ENCODE peak calls at places on chromosomes 4 and X, in seven cellular contexts. J is breast epithelium, L is ovary, D is right lobe of liver, O is endothelial cell of umbilical vein, U is uterus, W is lower leg skin. K is an unnamed sample.

GRCh38 chrX:5726246-5726645 is 502.4 kb downstream of the NLGN4X start:
- DNase-seq in J (no peak), L (no peak), D (no peak), O (no peak), U (no peak), W (no peak), K (peak)

GRCh38 chr4:72858328-72858727 is 211.2 kb downstream of the COX18 start:
- DNase-seq in J (no peak), L (no peak), D (no peak), O (no peak), U (no peak), W (no peak), K (no peak)

GRCh38 chr4:165360041-165360782 is 18.6 kb upstream of the CPE start:
- DNase-seq in J (no peak), L (no peak), D (no peak), O (no peak), U (no peak), W (no peak), K (no peak)

GRCh38 chr4:177385576-177386320 is 56.5 kb downstream of the AGA start:
- DNase-seq in J (no peak), L (no peak), D (no peak), O (no peak), U (no peak), W (no peak), K (no peak)

GRCh38 chr4:954211-955020 is 19.0 kb downstream of the DGKQ start:
- DNase-seq in J (no peak), L (no peak), D (no peak), O (no peak), U (no peak), W (peak), K (peak)

GRCh38 chr4:151012836-151013235 is 2.2 kb downstream of the LRBA start:
- DNase-seq in J (no peak), L (no peak), D (no peak), O (no peak), U (no peak), W (no peak), K (no peak)

GRCh38 chr4:3136454-3136853 is 62.0 kb downstream of the HTT start:
- DNase-seq in J (no peak), L (no peak), D (no peak), O (peak), U (no peak), W (no peak), K (no peak)

GRCh38 chr4:151690164-151690856 is 70.5 kb downstream of the GATB start:
- DNase-seq in J (no peak), L (no peak), D (no peak), O (peak), U (no peak), W (no peak), K (no peak)

GRCh38 chrX:148298737-148299136 is 201.7 kb upstream of the AFF2 start:
- DNase-seq in J (no peak), L (no peak), D (no peak), O (peak), U (no peak), W (no peak), K (no peak)

GRCh38 chr4:43048570-43048969 is 156.1 kb downstream of the GRXCR1 start:
- DNase-seq in J (no peak), L (no peak), D (no peak), O (no peak), U (no peak), W (no peak), K (no peak)

GRCh38 chrX:102959471-102959870 is 22.4 kb downstream of the RAB40AL start:
- DNase-seq in J (no peak), L (no peak), D (no peak), O (no peak), U (no peak), W (no peak), K (no peak)

GRCh38 chr4:156642161-156642560 is 329.4 kb downstream of the PDGFC start:
- DNase-seq in J (no peak), L (no peak), D (no peak), O (no peak), U (no peak), W (no peak), K (no peak)

GRCh38 chrX:133918326-133918725 is 67.1 kb downstream of the GPC3 start:
- DNase-seq in J (no peak), L (no peak), D (no peak), O (no peak), U (no peak), W (no peak), K (no peak)

GRCh38 chrX:150935466-150935865 is 37.0 kb upstream of the CD99L2 start:
- DNase-seq in J (no peak), L (no peak), D (no peak), O (no peak), U (no peak), W (no peak), K (no peak)

GRCh38 chr4:57110635-57111546 is 706 bp upstream of the IGFBP7 start:
- DNase-seq in J (peak), L (peak), D (no peak), O (peak), U (peak), W (peak), K (no peak)

GRCh38 chrX:66633541-66633940 is 5.3 kb downstream of the EDA2R start:
- DNase-seq in J (no peak), L (no peak), D (no peak), O (no peak), U (no peak), W (no peak), K (no peak)

GRCh38 chrX:115233497-115234219 is at the start of gene LRCH2:
- DNase-seq in J (no peak), L (peak), D (peak), O (peak), U (peak), W (peak), K (no peak)

GRCh38 chr4:151801547-151802516 is 41.0 kb upstream of the GATB start:
- DNase-seq in J (no peak), L (no peak), D (peak), O (peak), U (peak), W (no peak), K (no peak)

GRCh38 chrX:9942086-9942485 is 25.1 kb upstream of the CLDN34 start:
- DNase-seq in J (no peak), L (no peak), D (no peak), O (peak), U (no peak), W (no peak), K (no peak)

GRCh38 chrX:134670241-134670811 is 12.1 kb upstream of the PLAC1 start:
- DNase-seq in J (peak), L (no peak), D (no peak), O (peak), U (no peak), W (no peak), K (peak)

GRCh38 chr4:5573965-5574364 is 134.4 kb downstream of the EVC2 start:
- DNase-seq in J (no peak), L (no peak), D (no peak), O (no peak), U (no peak), W (no peak), K (no peak)

GRCh38 chr4:973431-974397 is at the start of gene DGKQ:
- DNase-seq in J (peak), L (peak), D (peak), O (peak), U (peak), W (peak), K (peak)

GRCh38 chrX:100319716-100320115 is 90.4 kb downstream of the PCDH19 start:
- DNase-seq in J (no peak), L (no peak), D (no peak), O (no peak), U (no peak), W (no peak), K (no peak)

GRCh38 chr4:55079451-55080173 is 45.8 kb downstream of the KDR start:
- DNase-seq in J (no peak), L (no peak), D (no peak), O (peak), U (no peak), W (no peak), K (no peak)

GRCh38 chrX:17922303-17922702 is 61.2 kb upstream of the RAI2 start:
- DNase-seq in J (no peak), L (no peak), D (no peak), O (no peak), U (no peak), W (no peak), K (no peak)

GRCh38 chr4:187172340-187172761 is 448.7 kb upstream of the FAT1 start:
- DNase-seq in J (no peak), L (no peak), D (no peak), O (no peak), U (no peak), W (no peak), K (no peak)

GRCh38 chr4:163167333-163167626 is 590 bp upstream of the NAF1 start:
- DNase-seq in J (no peak), L (no peak), D (no peak), O (peak), U (no peak), W (no peak), K (no peak)

GRCh38 chrX:138191998-138192397 is 519.5 kb downstream of the FGF13 start:
- DNase-seq in J (no peak), L (no peak), D (no peak), O (no peak), U (no peak), W (no peak), K (no peak)

GRCh38 chrX:925652-926061 is 286.8 kb downstream of the CRLF2 start:
- DNase-seq in J (no peak), L (no peak), D (no peak), O (no peak), U (no peak), W (peak), K (no peak)

GRCh38 chr4:117134386-117134785 is 49.0 kb upstream of the TRAM1L1 start:
- DNase-seq in J (no peak), L (no peak), D (no peak), O (peak), U (no peak), W (no peak), K (no peak)

GRCh38 chr4:121822796-121823504 is 733 bp downstream of the CCNA2 start:
- DNase-seq in J (no peak), L (peak), D (no peak), O (peak), U (peak), W (no peak), K (no peak)

GRCh38 chrX:115388879-115389278 is 99.4 kb downstream of the LUZP4 start:
- DNase-seq in J (no peak), L (no peak), D (no peak), O (no peak), U (no peak), W (no peak), K (no peak)

GRCh38 chrX:65688403-65688881 is 21.0 kb downstream of the MSN start:
- DNase-seq in J (no peak), L (no peak), D (no peak), O (no peak), U (no peak), W (no peak), K (no peak)

GRCh38 chr4:53671757-53672156 is 80.5 kb upstream of the LNX1 start:
- DNase-seq in J (no peak), L (no peak), D (peak), O (no peak), U (no peak), W (no peak), K (no peak)

GRCh38 chr4:23819041-23819511 is 70.8 kb downstream of the PPARGC1A start:
- DNase-seq in J (no peak), L (no peak), D (no peak), O (no peak), U (no peak), W (no peak), K (no peak)

GRCh38 chrX:115892787-115893671 is 277.5 kb upstream of the AGTR2 start:
- DNase-seq in J (peak), L (peak), D (peak), O (no peak), U (peak), W (peak), K (no peak)

GRCh38 chrX:19446397-19446796 is 68.9 kb downstream of the MAP3K15 start:
- DNase-seq in J (no peak), L (no peak), D (no peak), O (no peak), U (no peak), W (no peak), K (no peak)

GRCh38 chr4:54228064-54228527 is 997 bp upstream of the PDGFRA start:
- DNase-seq in J (peak), L (peak), D (peak), O (no peak), U (peak), W (peak), K (peak)

DNA sequence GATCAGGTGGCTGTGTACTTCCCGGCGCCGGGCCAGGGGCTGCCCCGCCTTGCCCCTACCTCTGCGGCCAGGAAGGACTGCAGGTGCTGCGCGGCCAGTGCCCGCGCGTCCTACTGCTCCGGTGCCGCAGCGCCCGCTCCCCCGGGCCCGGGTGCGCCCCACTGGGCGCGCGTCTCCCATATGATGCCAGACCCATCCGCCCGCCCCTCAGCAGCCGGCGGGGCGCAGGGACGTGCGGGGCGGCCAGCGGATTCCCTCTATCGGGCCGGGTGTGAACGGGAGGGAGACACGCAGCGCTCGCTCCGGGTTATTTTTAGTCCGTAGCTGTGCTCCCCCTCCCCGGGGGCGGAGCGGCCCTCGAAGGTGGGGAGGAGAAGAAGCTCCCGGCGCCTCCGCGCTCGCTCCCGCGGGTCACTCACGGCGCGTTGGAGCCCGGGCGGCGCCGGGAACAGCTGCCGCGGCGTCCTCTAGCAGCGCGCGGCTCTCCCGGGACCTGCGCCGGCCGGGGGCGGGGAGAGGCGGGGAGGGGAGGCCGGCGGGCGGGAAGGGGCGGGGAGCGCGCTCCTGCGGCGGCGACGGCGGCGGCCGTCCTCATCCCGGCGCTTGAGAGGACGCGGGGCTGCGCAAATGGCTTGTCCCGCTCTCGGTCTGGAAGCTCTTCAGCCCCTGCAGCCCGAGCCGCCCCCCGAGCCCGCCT is 103.6 kb downstream of the UCHL1 start:
- DNase-seq in J (peak), L (peak), D (peak), O (peak), U (peak), W (peak), K (peak)
- TF ChIP-seq POLR2A in J (no peak), L (no peak), D (peak), O (no peak), U (peak), W (no peak), K (peak)

GRCh38 chr4:22744478-22745062 is 51.8 kb downstream of the GBA3 start:
- DNase-seq in J (no peak), L (no peak), D (no peak), O (no peak), U (no peak), W (no peak), K (no peak)
- TF ChIP-seq POLR2A in J (no peak), L (no peak), D (no peak), O (no peak), U (no peak), W (no peak), K (no peak)

GRCh38 chrX:48573690-48574269 is 504 bp upstream of the RBM3 start:
- DNase-seq in J (peak), L (peak), D (peak), O (peak), U (peak), W (peak), K (peak)
- TF ChIP-seq POLR2A in J (no peak), L (no peak), D (no peak), O (peak), U (no peak), W (no peak), K (no peak)

DNA sequence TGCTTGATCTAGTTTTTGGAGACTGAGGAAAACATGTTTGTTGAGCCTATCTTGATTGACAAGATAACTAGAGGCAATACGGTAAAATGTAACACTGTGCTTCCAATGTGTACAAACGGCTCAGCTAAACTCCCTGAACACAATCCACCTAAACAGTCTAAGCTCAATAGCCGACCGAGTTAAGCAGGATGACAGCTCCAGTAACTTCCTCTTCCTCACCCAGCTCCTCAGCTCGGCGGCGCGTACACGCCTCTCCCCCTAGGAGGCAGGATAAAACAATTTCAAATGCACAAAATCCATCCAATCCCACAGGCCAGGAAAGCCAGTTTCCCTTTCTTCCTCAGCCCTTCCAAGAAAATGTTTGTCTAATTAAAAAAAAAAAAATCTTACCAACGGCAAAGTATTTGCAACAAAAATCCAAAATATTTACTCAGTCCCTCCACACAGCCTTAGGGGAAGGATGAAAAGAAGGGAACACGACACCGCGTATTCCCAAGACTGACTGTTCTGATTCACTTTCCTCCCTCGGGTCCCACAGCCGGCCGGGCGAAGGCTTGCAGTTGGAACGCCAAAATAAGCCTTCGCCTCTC is 996 bp downstream of the CNOT6L start:
- DNase-seq in J (peak), L (peak), D (peak), O (peak), U (peak), W (peak), K (peak)
- TF ChIP-seq POLR2A in J (no peak), L (no peak), D (no peak), O (no peak), U (no peak), W (no peak), K (no peak)

DNA sequence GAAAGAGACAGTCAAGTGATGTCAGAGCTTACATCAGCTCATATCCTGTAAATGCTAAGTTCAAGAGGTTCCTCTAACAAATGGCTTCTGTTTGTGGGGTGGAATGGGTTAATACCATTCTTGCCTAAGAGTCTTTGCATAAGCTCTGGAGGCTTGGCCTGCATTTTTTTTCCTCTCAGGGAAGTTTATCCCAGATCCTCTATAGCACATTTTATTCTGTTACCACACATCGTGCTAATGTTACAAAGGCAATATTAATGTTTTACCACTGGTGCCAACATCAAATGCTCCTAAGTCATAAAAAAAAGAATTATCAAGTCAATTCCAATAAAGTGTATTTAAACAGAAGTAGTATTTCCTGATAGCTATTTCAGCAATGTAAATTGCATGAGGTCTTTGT is 2.9 kb upstream of the ADH6 start:
- DNase-seq in J (no peak), L (no peak), D (no peak), O (no peak), U (no peak), W (no peak), K (no peak)
- TF ChIP-seq POLR2A in J (no peak), L (no peak), D (no peak), O (no peak), U (no peak), W (no peak), K (no peak)

GRCh38 chr4:139555073-139555704 is 830 bp downstream of the SETD7 start:
- DNase-seq in J (peak), L (peak), D (peak), O (peak), U (peak), W (peak), K (peak)
- TF ChIP-seq POLR2A in J (peak), L (peak), D (peak), O (peak), U (peak), W (no peak), K (peak)

GRCh38 chr4:77818667-77819408 is at the start of gene CNOT6L:
- DNase-seq in J (peak), L (peak), D (peak), O (peak), U (peak), W (peak), K (peak)
- TF ChIP-seq POLR2A in J (no peak), L (peak), D (peak), O (no peak), U (peak), W (no peak), K (peak)

DNA sequence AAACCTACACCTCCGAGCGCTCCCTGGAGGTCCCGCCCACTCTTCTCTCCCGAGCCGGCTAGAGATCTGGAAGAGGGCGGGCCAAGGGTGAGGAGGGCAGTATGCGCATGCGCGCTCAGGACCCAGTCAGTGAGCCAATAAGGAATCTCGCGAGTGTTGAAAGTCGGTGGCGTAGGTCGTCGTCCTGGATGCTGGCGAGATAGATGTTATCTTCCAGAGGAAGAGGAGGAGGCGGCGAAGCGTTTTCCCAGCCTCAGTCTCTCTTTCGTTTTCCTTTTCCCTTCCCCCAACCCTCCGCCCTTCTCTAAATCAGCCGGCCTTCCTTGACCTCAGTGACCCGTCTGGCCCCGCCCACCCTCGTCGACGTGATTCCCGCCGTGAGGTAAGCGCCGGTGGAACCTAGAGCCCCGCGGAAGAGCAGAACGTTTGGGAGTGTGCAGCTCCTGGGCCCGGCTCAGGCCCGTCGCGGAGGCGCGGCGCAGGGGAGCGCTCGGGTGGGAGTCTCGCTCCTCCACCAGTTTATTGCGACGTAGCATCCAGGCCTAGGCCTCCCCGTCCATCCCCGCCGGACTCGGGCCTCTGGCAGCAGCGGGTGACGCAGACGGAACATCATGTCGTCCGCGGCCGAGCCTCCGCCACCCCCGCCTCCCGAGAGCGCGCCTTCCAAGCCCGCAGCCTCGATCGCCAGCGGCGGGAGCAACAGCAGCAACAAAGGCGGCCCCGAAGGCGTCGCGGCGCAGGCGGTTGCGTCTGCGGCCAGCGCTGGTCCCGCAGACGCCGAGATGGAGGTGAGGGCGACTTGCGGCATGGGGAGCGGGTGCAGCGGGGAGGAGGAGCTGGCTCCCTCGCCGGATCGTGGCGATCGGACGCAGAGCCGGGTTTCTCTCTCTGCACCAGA is at the start of gene SMARCA5:
- DNase-seq in J (peak), L (peak), D (peak), O (peak), U (peak), W (peak), K (peak)
- TF ChIP-seq POLR2A in J (peak), L (peak), D (peak), O (peak), U (peak), W (no peak), K (peak)

K was measured in gastrocnemius medialis.